ENCODE peak calls at places on chromosomes 1 and 21, in five cellular contexts. B, A, G, T and F are unnamed samples.

GRCh38 chr1:176880954-176881595 is 283.4 kb downstream of the ASTN1 start:
- DNase-seq in G (no peak), A (peak), B (peak), T (no peak), F (peak)

GRCh38 chr1:41800237-41800902 is 118.4 kb downstream of the HIVEP3 start:
- DNase-seq in G (no peak), A (no peak), T (no peak), B (no peak), F (peak)

GRCh38 chr1:64669098-64669675 is 75.7 kb upstream of the RAVER2 start:
- DNase-seq in A (no peak), B (no peak), G (no peak), T (no peak), F (no peak)

GRCh38 chr1:231571904-231572303 is 43.4 kb downstream of the TSNAX start:
- DNase-seq in A (no peak), T (no peak), G (no peak), B (no peak), F (no peak)

GRCh38 chr21:35342440-35342839 is 293.3 kb upstream of the RUNX1 start:
- DNase-seq in B (no peak), G (no peak), T (no peak), A (no peak), F (no peak)

GRCh38 chr1:82330330-82330729 is 529.6 kb downstream of the ADGRL2 start:
- DNase-seq in T (no peak), A (no peak), B (no peak), G (no peak), F (no peak)

GRCh38 chr1:150259758-150260669 is 2.4 kb downstream of the CA14 start:
- DNase-seq in B (peak), G (no peak), A (no peak), T (peak), F (peak)

GRCh38 chr21:42841156-42841915 is 38.0 kb downstream of the WDR4 start:
- DNase-seq in B (no peak), T (no peak), G (no peak), A (no peak), F (no peak)

GRCh38 chr1:201610806-201611205 is 71.9 kb downstream of the NAV1 start:
- DNase-seq in A (no peak), G (no peak), T (no peak), B (no peak), F (no peak)